ENCODE peak calls at places on chromosome 12, in eight cellular contexts. One of them, this sample, is unnamed.
A peak's percentile ranks its signal among the peaks of the same experiment; 100 is the strongest.

GRCh38 chr12:98232753-98233385 is 282.5 kb upstream of the TMPO start:
- DNase-seq in midbrain: no peak
- DNase-seq in T-helper 2 cell: no peak
- DNase-seq in iPS-NIHi11: no peak
- DNase-seq in NCI-H1092 treated with DMSO at 0.1 percent for 48 hours: no peak
- DNase-seq in anterior cingulate cortex: no peak
- DNase-seq in naive thymus-derived CD8-positive, alpha-beta T cell: no peak
- DNase-seq in brain microvascular endothelial cell: no peak
- DNase-seq in this sample: no peak

GRCh38 chr12:73361867-73362230 is 1089.7 kb downstream of the TRHDE start:
- DNase-seq in midbrain: no peak
- DNase-seq in T-helper 2 cell: no peak
- DNase-seq in iPS-NIHi11: no peak
- DNase-seq in NCI-H1092 treated with DMSO at 0.1 percent for 48 hours: no peak
- DNase-seq in anterior cingulate cortex: no peak
- DNase-seq in naive thymus-derived CD8-positive, alpha-beta T cell: no peak
- DNase-seq in brain microvascular endothelial cell: no peak
- DNase-seq in this sample: no peak

GRCh38 chr12:130667421-130667960 is 48.6 kb downstream of the RIMBP2 start:
- DNase-seq in midbrain: no peak
- DNase-seq in T-helper 2 cell: no peak
- DNase-seq in iPS-NIHi11: no peak
- DNase-seq in NCI-H1092 treated with DMSO at 0.1 percent for 48 hours: no peak
- DNase-seq in anterior cingulate cortex: no peak
- DNase-seq in naive thymus-derived CD8-positive, alpha-beta T cell: no peak
- DNase-seq in brain microvascular endothelial cell: no peak
- DNase-seq in this sample: no peak

GRCh38 chr12:630656-631632 is 32.3 kb downstream of the NINJ2 start:
- DNase-seq in midbrain: no peak
- DNase-seq in T-helper 2 cell: peak; percentile 88
- DNase-seq in iPS-NIHi11: peak; percentile 60
- DNase-seq in NCI-H1092 treated with DMSO at 0.1 percent for 48 hours: no peak
- DNase-seq in anterior cingulate cortex: no peak
- DNase-seq in naive thymus-derived CD8-positive, alpha-beta T cell: peak; percentile 72
- DNase-seq in brain microvascular endothelial cell: no peak
- DNase-seq in this sample: no peak

GRCh38 chr12:132162508-132163031 is 18.3 kb downstream of the NOC4L start:
- DNase-seq in midbrain: peak; percentile 25
- DNase-seq in T-helper 2 cell: no peak
- DNase-seq in iPS-NIHi11: no peak
- DNase-seq in NCI-H1092 treated with DMSO at 0.1 percent for 48 hours: peak; percentile 28
- DNase-seq in anterior cingulate cortex: no peak
- DNase-seq in naive thymus-derived CD8-positive, alpha-beta T cell: peak; percentile 38
- DNase-seq in brain microvascular endothelial cell: peak; percentile 67
- DNase-seq in this sample: peak; percentile 85

GRCh38 chr12:64824500-64825142 is at the start of gene TBC1D30:
- DNase-seq in midbrain: peak; percentile 45
- DNase-seq in T-helper 2 cell: peak; percentile 23
- DNase-seq in iPS-NIHi11: peak; percentile 47
- DNase-seq in NCI-H1092 treated with DMSO at 0.1 percent for 48 hours: peak; percentile 76
- DNase-seq in anterior cingulate cortex: peak; percentile 60
- DNase-seq in naive thymus-derived CD8-positive, alpha-beta T cell: no peak
- DNase-seq in brain microvascular endothelial cell: peak; percentile 4
- DNase-seq in this sample: peak; percentile 34

GRCh38 chr12:19967001-19967400 is 401.3 kb upstream of the PDE3A start:
- DNase-seq in midbrain: no peak
- DNase-seq in T-helper 2 cell: no peak
- DNase-seq in iPS-NIHi11: no peak
- DNase-seq in NCI-H1092 treated with DMSO at 0.1 percent for 48 hours: no peak
- DNase-seq in anterior cingulate cortex: no peak
- DNase-seq in naive thymus-derived CD8-positive, alpha-beta T cell: no peak
- DNase-seq in brain microvascular endothelial cell: no peak
- DNase-seq in this sample: no peak

GRCh38 chr12:123602651-123603195 is 824 bp downstream of the DDX55 start:
- DNase-seq in midbrain: no peak
- DNase-seq in T-helper 2 cell: peak; percentile 45
- DNase-seq in iPS-NIHi11: no peak
- DNase-seq in NCI-H1092 treated with DMSO at 0.1 percent for 48 hours: no peak
- DNase-seq in anterior cingulate cortex: no peak
- DNase-seq in naive thymus-derived CD8-positive, alpha-beta T cell: no peak
- DNase-seq in brain microvascular endothelial cell: no peak
- DNase-seq in this sample: peak; percentile 52

GRCh38 chr12:70920891-70921290 is 353 bp upstream of the PTPRR start:
- DNase-seq in midbrain: no peak
- DNase-seq in T-helper 2 cell: no peak
- DNase-seq in iPS-NIHi11: peak; percentile 9
- DNase-seq in NCI-H1092 treated with DMSO at 0.1 percent for 48 hours: no peak
- DNase-seq in anterior cingulate cortex: peak; percentile 70
- DNase-seq in naive thymus-derived CD8-positive, alpha-beta T cell: no peak
- DNase-seq in brain microvascular endothelial cell: no peak
- DNase-seq in this sample: no peak

GRCh38 chr12:4046150-4046845 is 173.1 kb upstream of the PARP11 start:
- DNase-seq in midbrain: no peak
- DNase-seq in T-helper 2 cell: no peak
- DNase-seq in iPS-NIHi11: no peak
- DNase-seq in NCI-H1092 treated with DMSO at 0.1 percent for 48 hours: no peak
- DNase-seq in anterior cingulate cortex: no peak
- DNase-seq in naive thymus-derived CD8-positive, alpha-beta T cell: no peak
- DNase-seq in brain microvascular endothelial cell: no peak
- DNase-seq in this sample: no peak

GRCh38 chr12:13171921-13172859 is 24.3 kb upstream of the EMP1 start:
- DNase-seq in midbrain: no peak
- DNase-seq in T-helper 2 cell: no peak
- DNase-seq in iPS-NIHi11: peak; percentile 81
- DNase-seq in NCI-H1092 treated with DMSO at 0.1 percent for 48 hours: no peak
- DNase-seq in anterior cingulate cortex: no peak
- DNase-seq in naive thymus-derived CD8-positive, alpha-beta T cell: no peak
- DNase-seq in brain microvascular endothelial cell: no peak
- DNase-seq in this sample: peak; percentile 55

GRCh38 chr12:103924761-103925641 is 5.2 kb upstream of the HSP90B1 start:
- DNase-seq in midbrain: no peak
- DNase-seq in T-helper 2 cell: peak; percentile 95
- DNase-seq in iPS-NIHi11: no peak
- DNase-seq in NCI-H1092 treated with DMSO at 0.1 percent for 48 hours: no peak
- DNase-seq in anterior cingulate cortex: no peak
- DNase-seq in naive thymus-derived CD8-positive, alpha-beta T cell: no peak
- DNase-seq in brain microvascular endothelial cell: peak; percentile 90
- DNase-seq in this sample: peak; percentile 93

GRCh38 chr12:40215977-40216376 is 8.8 kb upstream of the LRRK2 start:
- DNase-seq in midbrain: no peak
- DNase-seq in T-helper 2 cell: no peak
- DNase-seq in iPS-NIHi11: no peak
- DNase-seq in NCI-H1092 treated with DMSO at 0.1 percent for 48 hours: no peak
- DNase-seq in anterior cingulate cortex: no peak
- DNase-seq in naive thymus-derived CD8-positive, alpha-beta T cell: no peak
- DNase-seq in brain microvascular endothelial cell: no peak
- DNase-seq in this sample: peak; percentile 50

GRCh38 chr12:45703942-45704341 is 25.6 kb upstream of the ARID2 start:
- DNase-seq in midbrain: no peak
- DNase-seq in T-helper 2 cell: no peak
- DNase-seq in iPS-NIHi11: no peak
- DNase-seq in NCI-H1092 treated with DMSO at 0.1 percent for 48 hours: no peak
- DNase-seq in anterior cingulate cortex: no peak
- DNase-seq in naive thymus-derived CD8-positive, alpha-beta T cell: no peak
- DNase-seq in brain microvascular endothelial cell: no peak
- DNase-seq in this sample: peak; percentile 61

GRCh38 chr12:56677680-56678079 is 10.4 kb downstream of the PTGES3 start:
- DNase-seq in midbrain: no peak
- DNase-seq in T-helper 2 cell: peak; percentile 60
- DNase-seq in iPS-NIHi11: no peak
- DNase-seq in NCI-H1092 treated with DMSO at 0.1 percent for 48 hours: no peak
- DNase-seq in anterior cingulate cortex: no peak
- DNase-seq in naive thymus-derived CD8-positive, alpha-beta T cell: no peak
- DNase-seq in brain microvascular endothelial cell: no peak
- DNase-seq in this sample: no peak

GRCh38 chr12:53516758-53517455 is 9.6 kb upstream of the NPFF start:
- DNase-seq in midbrain: no peak
- DNase-seq in T-helper 2 cell: no peak
- DNase-seq in iPS-NIHi11: no peak
- DNase-seq in NCI-H1092 treated with DMSO at 0.1 percent for 48 hours: no peak
- DNase-seq in anterior cingulate cortex: no peak
- DNase-seq in naive thymus-derived CD8-positive, alpha-beta T cell: no peak
- DNase-seq in brain microvascular endothelial cell: no peak
- DNase-seq in this sample: no peak

GRCh38 chr12:65667932-65668331 is 156.4 kb upstream of the HMGA2 start:
- DNase-seq in midbrain: no peak
- DNase-seq in T-helper 2 cell: no peak
- DNase-seq in iPS-NIHi11: no peak
- DNase-seq in NCI-H1092 treated with DMSO at 0.1 percent for 48 hours: no peak
- DNase-seq in anterior cingulate cortex: no peak
- DNase-seq in naive thymus-derived CD8-positive, alpha-beta T cell: no peak
- DNase-seq in brain microvascular endothelial cell: peak; percentile 57
- DNase-seq in this sample: peak; percentile 88